ENCODE peak calls at places on chromosome 19, in five cellular contexts. B is neuronal stem cell, J is H9, X is H1, L is trophoblast cell. D is an unnamed sample.

GRCh38 chr19:13825489-13826475 is 30.5 kb downstream of the ZSWIM4 start:
- DNase-seq in X (peak), B (no peak), L (peak), J (peak), D (peak)

GRCh38 chr19:7507884-7508283 is 8.0 kb upstream of the ZNF358 start:
- DNase-seq in L (peak), X (peak), J (peak), B (no peak), D (peak)

GRCh38 chr19:56838930-56839664 is 1.4 kb downstream of the PEG3 start:
- DNase-seq in X (no peak), B (peak), J (no peak), L (peak), D (no peak)

GRCh38 chr19:13881692-13882418 is 4.9 kb downstream of the NANOS3 start:
- DNase-seq in L (peak), J (no peak), X (no peak), B (no peak), D (peak)

GRCh38 chr19:49847731-49848696 is 2.9 kb upstream of the PTOV1 start:
- DNase-seq in J (no peak), L (peak), X (no peak), B (no peak), D (peak)

GRCh38 chr19:10001899-10002298 is 8.4 kb downstream of the COL5A3 start:
- DNase-seq in L (no peak), B (no peak), J (peak), X (peak), D (no peak)

GRCh38 chr19:49677232-49677881 is at the start of gene PRMT1:
- DNase-seq in L (peak), B (no peak), X (peak), J (peak), D (no peak)

GRCh38 chr19:18020212-18021067 is 12.5 kb downstream of the ARRDC2 start:
- DNase-seq in B (no peak), J (no peak), X (no peak), L (no peak), D (peak)

GRCh38 chr19:372306-372890 is 27.8 kb upstream of the MIER2 start:
- DNase-seq in J (no peak), L (no peak), X (no peak), B (no peak), D (no peak)

GRCh38 chr19:33436360-33437345 is 63.1 kb downstream of the CEBPG start:
- DNase-seq in B (no peak), X (no peak), J (no peak), L (no peak), D (no peak)

GRCh38 chr19:33803383-33803782 is 6.7 kb downstream of the KCTD15 start:
- DNase-seq in X (no peak), L (no peak), J (no peak), B (no peak), D (no peak)

GRCh38 chr19:33287438-33287837 is 14.9 kb downstream of the CEBPA start:
- DNase-seq in L (no peak), B (no peak), J (no peak), X (no peak), D (no peak)

GRCh38 chr19:3656073-3656746 is 29.6 kb upstream of the CACTIN start:
- DNase-seq in L (no peak), X (no peak), B (no peak), J (no peak), D (peak)

GRCh38 chr19:56508282-56508778 is 675 bp downstream of the ZNF471 start:
- DNase-seq in B (no peak), J (no peak), X (no peak), L (no peak), D (no peak)

GRCh38 chr19:29259153-29259552 is 46.2 kb upstream of the UQCRFS1 start:
- DNase-seq in L (peak), J (peak), B (no peak), X (no peak), D (no peak)

GRCh38 chr19:35901854-35902661 is at the start of gene HCST:
- DNase-seq in X (no peak), J (no peak), L (peak), B (no peak), D (no peak)

GRCh38 chr19:49157445-49158224 is at the start of gene TRPM4:
- DNase-seq in B (peak), X (peak), L (peak), J (peak), D (peak)

GRCh38 chr19:19488041-19488874 is 27.1 kb downstream of the TSSK6 start:
- DNase-seq in L (peak), J (no peak), X (no peak), B (no peak), D (no peak)

GRCh38 chr19:34201133-34201532 is 28.8 kb downstream of the LSM14A start:
- DNase-seq in L (no peak), B (no peak), J (no peak), X (no peak), D (no peak)

GRCh38 chr19:2774083-2774679 is 8.9 kb downstream of the SGTA start:
- DNase-seq in J (no peak), X (no peak), B (no peak), L (no peak), D (no peak)

GRCh38 chr19:13803038-13803437 is 7.8 kb downstream of the ZSWIM4 start:
- DNase-seq in L (no peak), X (no peak), B (no peak), J (no peak), D (no peak)

GRCh38 chr19:30566681-30567420 is 194.7 kb downstream of the ZNF536 start:
- DNase-seq in J (no peak), X (no peak), L (no peak), B (no peak), D (no peak)

GRCh38 chr19:37999309-38000213 is 92.6 kb downstream of the SIPA1L3 start:
- DNase-seq in L (peak), B (no peak), X (no peak), J (no peak), D (peak)

GRCh38 chr19:42401365-42402303 is 11.5 kb upstream of the CNFN start:
- DNase-seq in L (peak), X (peak), J (peak), B (peak), D (peak)

GRCh38 chr19:43290568-43291359 is 21.4 kb upstream of the PSG9 start:
- DNase-seq in J (no peak), B (peak), X (peak), L (no peak), D (peak)

GRCh38 chr19:55647732-55648656 is at the start of gene CCDC106:
- DNase-seq in L (peak), B (peak), X (peak), J (peak), D (peak)

GRCh38 chr19:13795595-13796300 is 505 bp downstream of the ZSWIM4 start:
- DNase-seq in B (no peak), J (peak), L (peak), X (no peak), D (no peak)

GRCh38 chr19:17075860-17076538 is 422 bp downstream of the MYO9B start:
- DNase-seq in L (peak), X (peak), J (no peak), B (no peak), D (peak)

GRCh38 chr19:8663920-8664670 is 33.7 kb downstream of the NFILZ start:
- DNase-seq in X (no peak), J (peak), L (peak), B (no peak), D (no peak)

GRCh38 chr19:8665468-8666213 is 33.0 kb downstream of the ACTL9 start:
- DNase-seq in X (no peak), L (no peak), J (no peak), B (no peak), D (no peak)

GRCh38 chr19:8664671-8665057 is 33.9 kb downstream of the ACTL9 start:
- DNase-seq in X (no peak), L (no peak), B (no peak), J (no peak), D (no peak)

GRCh38 chr19:8662263-8662662 is 31.8 kb downstream of the NFILZ start:
- DNase-seq in L (no peak), J (no peak), X (no peak), B (no peak), D (no peak)

GRCh38 chr19:8666814-8667405 is 31.7 kb downstream of the ACTL9 start:
- DNase-seq in J (no peak), B (no peak), X (no peak), L (no peak), D (no peak)
- H2BK12ac ChIP-seq in J (no peak), B (no peak), X (no peak), L (no peak), D (no peak)

DNA sequence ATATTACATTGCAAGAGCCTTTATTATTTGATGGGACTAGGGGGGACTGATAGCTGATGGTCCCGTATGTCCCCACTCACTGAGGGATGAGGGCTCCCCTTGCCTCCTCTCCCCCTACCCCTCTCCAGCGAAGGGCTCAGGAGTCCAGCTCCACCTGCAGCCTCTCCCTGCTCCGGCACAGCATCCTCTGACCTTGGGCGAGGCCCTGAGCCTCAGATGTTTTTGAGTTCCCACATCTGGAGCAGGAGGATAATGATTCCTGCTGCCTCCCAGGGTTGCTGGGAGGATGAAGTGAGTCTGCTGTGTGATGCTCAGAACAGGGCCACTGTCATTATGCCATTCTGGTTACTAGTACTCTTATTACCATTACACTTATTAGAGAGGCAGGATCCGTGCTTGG is 15.0 kb downstream of the PAK4 start:
- DNase-seq in J (no peak), X (no peak), B (no peak), L (no peak), D (no peak)
- H2BK12ac ChIP-seq in J (no peak), X (peak), B (peak), L (peak), D (no peak)

GRCh38 chr19:5097331-5097930 is 128.5 kb downstream of the KDM4B start:
- DNase-seq in J (no peak), B (no peak), X (no peak), L (no peak), D (no peak)
- H2BK12ac ChIP-seq in J (no peak), B (no peak), X (no peak), L (no peak), D (no peak)

GRCh38 chr19:28207244-28207643 is 1005.7 kb downstream of the UQCRFS1 start:
- DNase-seq in L (no peak), J (no peak), B (no peak), X (no peak), D (no peak)
- H2BK12ac ChIP-seq in L (no peak), J (no peak), B (no peak), X (no peak), D (no peak)

D was measured in mesenchymal stem cell.